ENCODE peak calls at places on chromosome 16, in nine cellular contexts. M is Kasumi-1; J is activated naive CD4-positive, alpha-beta T cell treated with anti-CD3 and anti-CD28 coated beads, Interleukin-2, amount 50 U/mL, for 16 hours; K is left ventricle myocardium inferior; Z is A549; Y is cardiac muscle cell; G is PC-9; U is hippocampal formation; A is smooth muscle cell of the brain vasculature. V is an unnamed sample.
A peak's percentile ranks its signal among the peaks of the same experiment; 100 is the strongest.

GRCh38 chr16:27226476-27226875 is 23.1 kb downstream of the KDM8 start:
- DNase-seq in J (no peak), Y (no peak), Z (no peak), G (no peak), A (no peak), M (no peak), U (no peak), K (no peak), V (no peak)

GRCh38 chr16:77143364-77143763 is 47.6 kb upstream of the MON1B start:
- DNase-seq in G (no peak), A (no peak), U (no peak), K (no peak), Z (no peak), Y (no peak), J (no peak), M (no peak), V (no peak)

GRCh38 chr16:74226361-74226979 is 70.1 kb upstream of the PSMD7 start:
- DNase-seq in G (no peak), Z (peak; percentile 10), A (no peak), K (no peak), U (no peak), Y (peak; percentile 36), J (no peak), M (peak; percentile 34), V (peak; percentile 16)

GRCh38 chr16:14071576-14072271 is 605 bp downstream of the MRTFB start:
- DNase-seq in K (no peak), Z (no peak), G (no peak), A (no peak), Y (no peak), U (no peak), J (no peak), M (no peak), V (no peak)

GRCh38 chr16:14409563-14409962 is 220.5 kb downstream of the PARN start:
- DNase-seq in M (no peak), Z (peak; percentile 92), G (peak; percentile 79), U (no peak), Y (peak; percentile 92), K (no peak), J (no peak), A (peak; percentile 65), V (no peak)

GRCh38 chr16:72474511-72475123 is 302.7 kb upstream of the PMFBP1 start:
- DNase-seq in J (no peak), G (peak; percentile 56), U (no peak), Z (no peak), Y (peak; percentile 80), M (no peak), A (no peak), K (no peak), V (peak; percentile 89)

GRCh38 chr16:4884209-4884608 is 36.9 kb downstream of the UBN1 start:
- DNase-seq in U (no peak), J (no peak), Z (no peak), A (no peak), G (no peak), K (no peak), M (no peak), Y (no peak), V (no peak)

GRCh38 chr16:74035816-74036215 is 260.8 kb upstream of the PSMD7 start:
- DNase-seq in Y (peak; percentile 6), J (no peak), U (no peak), G (no peak), K (no peak), A (no peak), Z (peak; percentile 25), M (peak; percentile 71), V (peak; percentile 7)

GRCh38 chr16:48383877-48384304 is 1.3 kb downstream of the SIAH1 start:
- DNase-seq in A (no peak), M (peak; percentile 16), U (no peak), Y (no peak), J (no peak), Z (peak; percentile 31), G (peak; percentile 44), K (no peak), V (no peak)